ENCODE peak calls at places on chromosomes 5 and 9, in five cellular contexts. G, N, Z, A and D are unnamed samples.

GRCh38 chr5:142290574-142291299 is 34.1 kb downstream of the SPRY4 start:
- DNase-seq in G (no peak), N (no peak), Z (no peak), A (peak; percentile 20), D (no peak)

GRCh38 chr5:39580702-39581498 is 156.1 kb upstream of the DAB2 start:
- DNase-seq in G (no peak), N (no peak), Z (no peak), A (peak; percentile 37), D (peak; percentile 49)

GRCh38 chr5:149904293-149904886 is 40.2 kb downstream of the PDE6A start:
- DNase-seq in G (no peak), N (no peak), Z (no peak), A (no peak), D (peak; percentile 25)

GRCh38 chr9:97462914-97463313 is 38.6 kb upstream of the TMOD1 start:
- DNase-seq in G (no peak), N (peak; percentile 34), Z (no peak), A (no peak), D (no peak)

GRCh38 chr5:178236685-178237084 is 4.1 kb upstream of the PHYKPL start:
- DNase-seq in G (no peak), N (no peak), Z (no peak), A (no peak), D (no peak)

GRCh38 chr5:77138981-77139380 is 51.9 kb upstream of the ZBED3 start:
- DNase-seq in G (no peak), N (no peak), Z (no peak), A (peak; percentile 10), D (peak; percentile 26)

GRCh38 chr5:37272564-37272963 is 23.4 kb upstream of the CPLANE1 start:
- DNase-seq in G (no peak), N (no peak), Z (no peak), A (peak; percentile 2), D (no peak)

GRCh38 chr9:16135916-16136315 is 583.1 kb downstream of the CCDC171 start:
- DNase-seq in G (no peak), N (no peak), Z (no peak), A (no peak), D (no peak)

GRCh38 chr9:95511952-95512750 is 4.6 kb downstream of the PTCH1 start:
- DNase-seq in G (no peak), N (peak; percentile 64), Z (peak; percentile 64), A (no peak), D (peak; percentile 58)

GRCh38 chr5:180720501-180720900 is 19.4 kb downstream of the OR2Y1 start:
- DNase-seq in G (no peak), N (no peak), Z (no peak), A (no peak), D (no peak)

GRCh38 chr9:26112724-26113123 is 434.5 kb upstream of the TUSC1 start:
- DNase-seq in G (no peak), N (no peak), Z (no peak), A (peak; percentile 4), D (no peak)

GRCh38 chr5:126619781-126620180 is 19.0 kb downstream of the PHAX start:
- DNase-seq in G (no peak), N (no peak), Z (no peak), A (no peak), D (no peak)

GRCh38 chr9:116417464-116417863 is 263.9 kb downstream of the PAPPA start:
- DNase-seq in G (no peak), N (no peak), Z (no peak), A (no peak), D (no peak)

GRCh38 chr5:180628827-180629702 is 20.3 kb downstream of the FLT4 start:
- DNase-seq in G (no peak), N (no peak), Z (no peak), A (no peak), D (no peak)

GRCh38 chr5:16505140-16505891 is 39.7 kb upstream of the ZNF622 start:
- DNase-seq in G (no peak), N (no peak), Z (no peak), A (no peak), D (no peak)

GRCh38 chr5:147558826-147559225 is 49.0 kb upstream of the DPYSL3 start:
- DNase-seq in G (no peak), N (peak; percentile 60), Z (peak; percentile 74), A (peak; percentile 81), D (peak; percentile 84)

GRCh38 chr9:74526215-74526614 is 29.1 kb downstream of the RORB start:
- DNase-seq in G (no peak), N (no peak), Z (no peak), A (no peak), D (no peak)

GRCh38 chr5:107916731-107917725 is 246.3 kb upstream of the EFNA5 start:
- DNase-seq in G (no peak), N (no peak), Z (no peak), A (no peak), D (no peak)

GRCh38 chr9:32706004-32706749 is 70.7 kb upstream of the TAF1L start:
- DNase-seq in G (no peak), N (no peak), Z (no peak), A (peak; percentile 15), D (no peak)

GRCh38 chr5:66596791-66597757 is 881 bp downstream of the MAST4 start:
- DNase-seq in G (peak; percentile 39), N (peak; percentile 65), Z (peak; percentile 65), A (no peak), D (peak; percentile 42)

GRCh38 chr9:21096172-21096900 is 18.6 kb upstream of the IFNB1 start:
- DNase-seq in G (no peak), N (no peak), Z (no peak), A (peak; percentile 61), D (peak; percentile 78)

GRCh38 chr9:128523199-128523925 is 18.8 kb downstream of the GLE1 start:
- DNase-seq in G (no peak), N (peak; percentile 34), Z (no peak), A (peak; percentile 67), D (peak; percentile 29)

GRCh38 chr9:136627703-136628102 is 35.0 kb upstream of the EGFL7 start:
- DNase-seq in G (no peak), N (no peak), Z (peak; percentile 43), A (no peak), D (no peak)
- H3K4me1 ChIP-seq in G (peaks cover 33% of the 10 kb centered on the region), N (no peaks in the 10 kb centered on the region), Z (no peaks in the 10 kb centered on the region), A (peaks cover 3% of the 10 kb centered on the region), D (peaks cover 43% of the 10 kb centered on the region)

GRCh38 chr5:173885054-173885443 is 3.1 kb upstream of the CPEB4 start:
- DNase-seq in G (no peak), N (no peak), Z (no peak), A (no peak), D (no peak)
- H4K91ac ChIP-seq in G (no peak overlapping the region), N (no peak overlapping the region), Z (no peak overlapping the region), A (no peak overlapping the region), D (no peak overlapping the region)

GRCh38 chr9:124221685-124222084 is 36.1 kb upstream of the NEK6 start:
- DNase-seq in G (no peak), N (no peak), Z (no peak), A (no peak), D (no peak)

GRCh38 chr9:124217839-124218437 is 39.8 kb upstream of the NEK6 start:
- DNase-seq in G (no peak), N (no peak), Z (no peak), A (no peak), D (no peak)

GRCh38 chr9:124220551-124221451 is 36.9 kb upstream of the NEK6 start:
- DNase-seq in G (no peak), N (no peak), Z (no peak), A (peak; percentile 52), D (no peak)

GRCh38 chr9:124218438-124219289 is 39.1 kb upstream of the NEK6 start:
- DNase-seq in G (no peak), N (no peak), Z (no peak), A (peak; percentile 66), D (peak; percentile 84)

GRCh38 chr9:124219290-124219605 is 38.5 kb upstream of the NEK6 start:
- DNase-seq in G (no peak), N (no peak), Z (no peak), A (no peak), D (no peak)
- H3K4me1 ChIP-seq in G (no peaks in the 10 kb centered on the region), N (no peaks in the 10 kb centered on the region), Z (no peaks in the 10 kb centered on the region), A (peaks cover 14% of the 10 kb centered on the region), D (peaks cover 13% of the 10 kb centered on the region)

DNA sequence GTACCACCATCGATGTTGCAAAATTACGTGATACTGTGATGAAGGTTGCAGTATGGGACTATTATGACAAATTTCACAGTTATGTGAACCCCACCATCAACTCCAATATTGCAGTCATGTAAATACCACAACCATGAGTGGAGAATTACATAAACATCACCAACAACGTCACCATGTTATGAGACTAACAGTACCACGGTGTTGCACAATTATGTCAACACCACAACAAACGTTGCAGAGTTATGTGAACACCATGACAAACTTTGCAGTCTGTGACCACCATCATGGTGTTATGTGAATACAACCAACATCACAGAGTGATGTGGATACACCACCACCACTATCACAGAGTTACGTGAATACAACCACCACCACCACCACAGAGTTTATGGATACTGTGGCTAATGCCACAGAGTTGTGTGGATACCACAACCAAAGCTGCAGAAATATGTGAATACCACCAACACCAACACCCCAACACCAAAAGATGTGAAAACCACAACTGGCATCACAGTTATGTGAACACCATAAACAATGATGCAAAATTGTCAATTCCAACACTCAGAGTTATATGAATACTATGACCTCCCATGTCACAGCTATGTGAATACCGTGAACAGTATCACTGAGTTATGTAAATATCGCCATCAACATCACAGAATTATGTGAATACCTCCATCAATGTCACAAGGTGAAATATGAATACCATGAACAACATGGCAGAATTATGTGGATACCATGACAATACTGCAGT is 62.4 kb downstream of the SHC3 start:
- DNase-seq in G (no peak), N (no peak), Z (no peak), A (peak; percentile 95), D (peak; percentile 86)
- H4K91ac ChIP-seq in G (no peak overlapping the region), N (no peak overlapping the region), Z (no peak overlapping the region), A (peak overlapping the region; percentile 13), D (no peak overlapping the region)